ENCODE peak calls at places on chromosomes 7 and 10, in nine cellular contexts. One of them, this sample, is unnamed.

GRCh38 chr10:80491251-80492102 is 37.4 kb downstream of the TSPAN14 start:
- DNase-seq in tibial nerve: no peak
- DNase-seq in GM12865: no peak
- DNase-seq in suprapubic skin: no peak
- DNase-seq in MM.1S: no peak
- DNase-seq in PC-9: no peak
- DNase-seq in CD8-positive, alpha-beta memory T cell: no peak
- DNase-seq in Caco-2: no peak
- DNase-seq in epithelial cell of esophagus: no peak
- DNase-seq in this sample: no peak

GRCh38 chr7:47392241-47392759 is 189.6 kb downstream of the TNS3 start:
- DNase-seq in tibial nerve: peak; percentile 44
- DNase-seq in GM12865: no peak
- DNase-seq in suprapubic skin: no peak
- DNase-seq in MM.1S: no peak
- DNase-seq in PC-9: no peak
- DNase-seq in CD8-positive, alpha-beta memory T cell: no peak
- DNase-seq in Caco-2: no peak
- DNase-seq in epithelial cell of esophagus: no peak
- DNase-seq in this sample: no peak

GRCh38 chr10:118978998-118979350 is 50.5 kb upstream of the NANOS1 start:
- DNase-seq in tibial nerve: no peak
- DNase-seq in GM12865: no peak
- DNase-seq in suprapubic skin: peak; percentile 47
- DNase-seq in MM.1S: no peak
- DNase-seq in PC-9: no peak
- DNase-seq in CD8-positive, alpha-beta memory T cell: no peak
- DNase-seq in Caco-2: no peak
- DNase-seq in epithelial cell of esophagus: no peak
- DNase-seq in this sample: no peak

GRCh38 chr10:77505431-77506334 is 131.9 kb downstream of the KCNMA1 start:
- DNase-seq in tibial nerve: no peak
- DNase-seq in GM12865: no peak
- DNase-seq in suprapubic skin: no peak
- DNase-seq in MM.1S: no peak
- DNase-seq in PC-9: no peak
- DNase-seq in CD8-positive, alpha-beta memory T cell: no peak
- DNase-seq in Caco-2: peak; percentile 19
- DNase-seq in epithelial cell of esophagus: peak; percentile 81
- DNase-seq in this sample: no peak

GRCh38 chr10:36344240-36344639 is 702.1 kb upstream of the FZD8 start:
- DNase-seq in tibial nerve: no peak
- DNase-seq in GM12865: no peak
- DNase-seq in suprapubic skin: no peak
- DNase-seq in MM.1S: no peak
- DNase-seq in PC-9: no peak
- DNase-seq in CD8-positive, alpha-beta memory T cell: no peak
- DNase-seq in Caco-2: no peak
- DNase-seq in epithelial cell of esophagus: no peak
- DNase-seq in this sample: no peak

GRCh38 chr7:145036592-145037386 is 200.9 kb upstream of the TPK1 start:
- DNase-seq in tibial nerve: peak; percentile 67
- DNase-seq in GM12865: peak; percentile 69
- DNase-seq in suprapubic skin: no peak
- DNase-seq in MM.1S: peak; percentile 75
- DNase-seq in PC-9: peak; percentile 11
- DNase-seq in CD8-positive, alpha-beta memory T cell: peak; percentile 30
- DNase-seq in Caco-2: peak; percentile 69
- DNase-seq in epithelial cell of esophagus: peak; percentile 71
- DNase-seq in this sample: peak; percentile 53

GRCh38 chr7:45089314-45089891 is 634 bp upstream of the NACAD start:
- DNase-seq in tibial nerve: peak; percentile 36
- DNase-seq in GM12865: peak; percentile 64
- DNase-seq in suprapubic skin: no peak
- DNase-seq in MM.1S: no peak
- DNase-seq in PC-9: peak; percentile 47
- DNase-seq in CD8-positive, alpha-beta memory T cell: peak; percentile 68
- DNase-seq in Caco-2: peak; percentile 79
- DNase-seq in epithelial cell of esophagus: peak; percentile 71
- DNase-seq in this sample: peak; percentile 80

GRCh38 chr7:608954-609711 is 89.5 kb upstream of the PDGFA start:
- DNase-seq in tibial nerve: no peak
- DNase-seq in GM12865: no peak
- DNase-seq in suprapubic skin: no peak
- DNase-seq in MM.1S: no peak
- DNase-seq in PC-9: no peak
- DNase-seq in CD8-positive, alpha-beta memory T cell: no peak
- DNase-seq in Caco-2: no peak
- DNase-seq in epithelial cell of esophagus: no peak
- DNase-seq in this sample: no peak

GRCh38 chr7:45035909-45036308 is 35.9 kb downstream of the CCM2 start:
- DNase-seq in tibial nerve: no peak
- DNase-seq in GM12865: no peak
- DNase-seq in suprapubic skin: no peak
- DNase-seq in MM.1S: no peak
- DNase-seq in PC-9: no peak
- DNase-seq in CD8-positive, alpha-beta memory T cell: peak; percentile 23
- DNase-seq in Caco-2: no peak
- DNase-seq in epithelial cell of esophagus: peak; percentile 71
- DNase-seq in this sample: no peak

DNA sequence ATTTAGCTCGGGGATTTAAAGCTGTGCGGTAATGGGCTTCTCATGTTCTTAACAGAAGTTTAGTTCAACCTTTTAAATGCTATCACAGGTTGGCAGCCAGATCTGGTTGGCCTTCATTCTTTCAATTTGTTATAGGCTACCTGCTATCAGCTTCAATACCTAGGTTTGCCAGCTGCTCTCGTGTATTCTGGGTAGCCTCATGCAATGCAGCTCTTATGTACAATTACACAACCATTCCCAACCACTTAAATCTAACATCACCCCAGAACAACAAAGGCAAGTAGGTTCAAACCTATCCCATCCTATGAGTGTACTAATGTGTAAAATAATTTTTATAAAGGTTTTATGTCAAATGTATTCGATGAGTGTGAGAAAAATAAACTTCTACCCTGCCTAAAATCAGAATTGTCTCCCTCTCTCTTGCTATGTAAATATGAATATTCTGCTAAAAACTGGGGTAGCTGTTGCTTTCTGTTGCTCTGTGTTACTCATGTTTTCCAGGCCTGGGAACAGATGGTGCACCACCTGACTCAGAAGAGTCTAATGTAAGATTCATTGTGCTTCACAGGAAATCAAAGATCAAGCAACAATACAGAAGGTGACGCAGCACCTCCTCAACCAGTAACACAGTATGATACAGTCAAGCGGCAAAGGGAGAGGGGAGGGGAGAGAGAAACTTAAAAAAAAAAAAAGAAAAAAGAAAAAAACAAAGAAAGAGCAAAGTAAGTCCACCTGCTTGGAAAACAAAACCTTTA is 188.6 kb downstream of the ETV1 start:
- DNase-seq in tibial nerve: no peak
- DNase-seq in GM12865: no peak
- DNase-seq in suprapubic skin: no peak
- DNase-seq in MM.1S: no peak
- DNase-seq in PC-9: no peak
- DNase-seq in CD8-positive, alpha-beta memory T cell: no peak
- DNase-seq in Caco-2: no peak
- DNase-seq in epithelial cell of esophagus: peak; percentile 95
- DNase-seq in this sample: no peak
- H3K4me3 ChIP-seq in tibial nerve: no peak overlapping the region
- H3K4me3 ChIP-seq in GM12865: no peak overlapping the region
- H3K4me3 ChIP-seq in suprapubic skin: no peak overlapping the region
- H3K4me3 ChIP-seq in MM.1S: no peak overlapping the region
- H3K4me3 ChIP-seq in PC-9: no peak overlapping the region
- H3K4me3 ChIP-seq in CD8-positive, alpha-beta memory T cell: no peak overlapping the region
- H3K4me3 ChIP-seq in Caco-2: no peak overlapping the region
- H3K4me3 ChIP-seq in epithelial cell of esophagus: no peak overlapping the region
- H3K4me3 ChIP-seq in this sample: no peak overlapping the region

GRCh38 chr7:70615066-70615465 is 516.9 kb upstream of the GALNT17 start:
- DNase-seq in tibial nerve: no peak
- DNase-seq in GM12865: no peak
- DNase-seq in suprapubic skin: no peak
- DNase-seq in MM.1S: no peak
- DNase-seq in PC-9: no peak
- DNase-seq in CD8-positive, alpha-beta memory T cell: no peak
- DNase-seq in Caco-2: no peak
- DNase-seq in epithelial cell of esophagus: peak; percentile 86
- DNase-seq in this sample: no peak

GRCh38 chr7:70616821-70617220 is 515.1 kb upstream of the GALNT17 start:
- DNase-seq in tibial nerve: no peak
- DNase-seq in GM12865: peak; percentile 3
- DNase-seq in suprapubic skin: no peak
- DNase-seq in MM.1S: no peak
- DNase-seq in PC-9: no peak
- DNase-seq in CD8-positive, alpha-beta memory T cell: no peak
- DNase-seq in Caco-2: no peak
- DNase-seq in epithelial cell of esophagus: no peak
- DNase-seq in this sample: no peak

GRCh38 chr7:70608229-70608628 is 523.7 kb upstream of the GALNT17 start:
- DNase-seq in tibial nerve: no peak
- DNase-seq in GM12865: no peak
- DNase-seq in suprapubic skin: no peak
- DNase-seq in MM.1S: no peak
- DNase-seq in PC-9: no peak
- DNase-seq in CD8-positive, alpha-beta memory T cell: no peak
- DNase-seq in Caco-2: no peak
- DNase-seq in epithelial cell of esophagus: no peak
- DNase-seq in this sample: no peak

GRCh38 chr7:70614237-70614984 is 517.5 kb upstream of the GALNT17 start:
- DNase-seq in tibial nerve: peak; percentile 63
- DNase-seq in GM12865: peak; percentile 40
- DNase-seq in suprapubic skin: peak; percentile 84
- DNase-seq in MM.1S: no peak
- DNase-seq in PC-9: no peak
- DNase-seq in CD8-positive, alpha-beta memory T cell: no peak
- DNase-seq in Caco-2: no peak
- DNase-seq in epithelial cell of esophagus: peak; percentile 51
- DNase-seq in this sample: no peak

DNA sequence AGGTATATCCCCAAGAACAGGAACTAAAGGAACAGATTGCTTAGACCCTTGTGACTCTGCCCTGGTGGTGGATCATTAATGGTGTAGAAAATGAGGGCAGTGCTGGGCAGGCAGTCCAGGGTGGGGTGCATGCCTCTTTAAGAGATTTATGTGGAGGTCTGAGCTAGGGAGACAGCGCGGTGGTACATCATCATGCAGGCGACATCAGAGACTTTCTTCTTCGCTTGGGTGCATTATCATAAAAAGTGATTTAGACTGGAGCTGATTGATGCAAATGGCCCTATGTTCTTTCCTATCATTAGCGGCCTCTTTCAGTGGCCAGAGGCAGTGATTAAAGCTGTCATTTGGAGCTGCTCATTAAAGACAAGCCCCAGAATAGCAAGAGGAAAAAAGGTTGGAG is 519.1 kb upstream of the GALNT17 start:
- DNase-seq in tibial nerve: no peak
- DNase-seq in GM12865: no peak
- DNase-seq in suprapubic skin: no peak
- DNase-seq in MM.1S: no peak
- DNase-seq in PC-9: no peak
- DNase-seq in CD8-positive, alpha-beta memory T cell: no peak
- DNase-seq in Caco-2: no peak
- DNase-seq in epithelial cell of esophagus: no peak
- DNase-seq in this sample: no peak
- H3K4me3 ChIP-seq in tibial nerve: no peak overlapping the region
- H3K4me3 ChIP-seq in GM12865: no peak overlapping the region
- H3K4me3 ChIP-seq in suprapubic skin: no peak overlapping the region
- H3K4me3 ChIP-seq in MM.1S: no peak overlapping the region
- H3K4me3 ChIP-seq in PC-9: no peak overlapping the region
- H3K4me3 ChIP-seq in CD8-positive, alpha-beta memory T cell: no peak overlapping the region
- H3K4me3 ChIP-seq in Caco-2: no peak overlapping the region
- H3K4me3 ChIP-seq in epithelial cell of esophagus: no peak overlapping the region
- H3K4me3 ChIP-seq in this sample: no peak overlapping the region

DNA sequence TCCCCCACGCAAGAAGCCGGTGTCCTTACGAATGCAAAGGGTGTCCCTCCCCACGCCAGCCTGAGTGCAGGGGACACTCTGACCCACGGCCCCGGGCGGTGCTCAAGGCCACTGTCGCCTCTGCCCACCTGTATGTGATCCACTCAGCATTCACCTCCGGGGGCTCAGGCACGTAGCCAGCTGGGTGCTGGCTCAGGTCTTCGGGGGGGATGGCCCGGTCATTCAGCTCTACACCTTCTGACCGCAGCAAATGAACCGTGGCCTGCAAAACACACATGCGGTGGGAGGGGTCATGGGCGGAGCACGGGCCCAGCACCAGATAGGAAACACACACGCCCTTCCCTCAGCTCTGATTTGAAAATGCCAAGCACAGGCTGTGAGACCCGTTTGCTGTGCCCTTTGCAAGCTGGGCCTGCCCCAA is 25.9 kb downstream of the CFAP46 start:
- DNase-seq in tibial nerve: no peak
- DNase-seq in GM12865: no peak
- DNase-seq in suprapubic skin: no peak
- DNase-seq in MM.1S: no peak
- DNase-seq in PC-9: no peak
- DNase-seq in CD8-positive, alpha-beta memory T cell: no peak
- DNase-seq in Caco-2: no peak
- DNase-seq in epithelial cell of esophagus: no peak
- DNase-seq in this sample: no peak
- H3K4me3 ChIP-seq in tibial nerve: no peak overlapping the region
- H3K4me3 ChIP-seq in GM12865: no peak overlapping the region
- H3K4me3 ChIP-seq in suprapubic skin: no peak overlapping the region
- H3K4me3 ChIP-seq in MM.1S: no peak overlapping the region
- H3K4me3 ChIP-seq in PC-9: no peak overlapping the region
- H3K4me3 ChIP-seq in CD8-positive, alpha-beta memory T cell: no peak overlapping the region
- H3K4me3 ChIP-seq in Caco-2: no peak overlapping the region
- H3K4me3 ChIP-seq in epithelial cell of esophagus: no peak overlapping the region
- H3K4me3 ChIP-seq in this sample: no peak overlapping the region

GRCh38 chr7:151057737-151057988 is at the start of gene CDK5:
- DNase-seq in tibial nerve: peak; percentile 32
- DNase-seq in GM12865: no peak
- DNase-seq in suprapubic skin: no peak
- DNase-seq in MM.1S: no peak
- DNase-seq in PC-9: no peak
- DNase-seq in CD8-positive, alpha-beta memory T cell: no peak
- DNase-seq in Caco-2: no peak
- DNase-seq in epithelial cell of esophagus: no peak
- DNase-seq in this sample: no peak

GRCh38 chr7:151057038-151057736 is 510 bp downstream of the CDK5 start:
- DNase-seq in tibial nerve: no peak
- DNase-seq in GM12865: no peak
- DNase-seq in suprapubic skin: no peak
- DNase-seq in MM.1S: no peak
- DNase-seq in PC-9: no peak
- DNase-seq in CD8-positive, alpha-beta memory T cell: no peak
- DNase-seq in Caco-2: no peak
- DNase-seq in epithelial cell of esophagus: peak; percentile 25
- DNase-seq in this sample: no peak

GRCh38 chr7:151057989-151058765 is 480 bp upstream of the CDK5 start:
- DNase-seq in tibial nerve: peak; percentile 97
- DNase-seq in GM12865: peak; percentile 99
- DNase-seq in suprapubic skin: peak; percentile 99
- DNase-seq in MM.1S: peak; percentile 100
- DNase-seq in PC-9: peak; percentile 99
- DNase-seq in CD8-positive, alpha-beta memory T cell: peak; percentile 96
- DNase-seq in Caco-2: peak; percentile 98
- DNase-seq in epithelial cell of esophagus: peak; percentile 100
- DNase-seq in this sample: peak; percentile 97

GRCh38 chr7:151058766-151059361 is 525 bp upstream of the SLC4A2 start:
- DNase-seq in tibial nerve: no peak
- DNase-seq in GM12865: peak; percentile 35
- DNase-seq in suprapubic skin: no peak
- DNase-seq in MM.1S: peak; percentile 58
- DNase-seq in PC-9: no peak
- DNase-seq in CD8-positive, alpha-beta memory T cell: no peak
- DNase-seq in Caco-2: no peak
- DNase-seq in epithelial cell of esophagus: peak; percentile 27
- DNase-seq in this sample: no peak

GRCh38 chr7:151056286-151057037 is 1.2 kb downstream of the CDK5 start:
- DNase-seq in tibial nerve: no peak
- DNase-seq in GM12865: no peak
- DNase-seq in suprapubic skin: no peak
- DNase-seq in MM.1S: no peak
- DNase-seq in PC-9: no peak
- DNase-seq in CD8-positive, alpha-beta memory T cell: no peak
- DNase-seq in Caco-2: no peak
- DNase-seq in epithelial cell of esophagus: peak; percentile 47
- DNase-seq in this sample: no peak
- H3K4me3 ChIP-seq in tibial nerve: no peak overlapping the region
- H3K4me3 ChIP-seq in GM12865: no peak overlapping the region
- H3K4me3 ChIP-seq in suprapubic skin: peak overlapping the region; percentile 76
- H3K4me3 ChIP-seq in MM.1S: peak overlapping the region; percentile 87
- H3K4me3 ChIP-seq in PC-9: peak overlapping the region; percentile 82
- H3K4me3 ChIP-seq in CD8-positive, alpha-beta memory T cell: no peak overlapping the region
- H3K4me3 ChIP-seq in Caco-2: no peak overlapping the region
- H3K4me3 ChIP-seq in epithelial cell of esophagus: peak overlapping the region; percentile 96
- H3K4me3 ChIP-seq in this sample: peak overlapping the region; percentile 88